ENCODE peak calls at places on chromosomes 12 and 14, in four cellular contexts. Q, M, V and L are unnamed samples.

GRCh38 chr12:69583203-69583602 is 2.1 kb upstream of the CCT2 start:
- DNase-seq in Q (no peak), M (no peak), V (no peak), L (no peak)

GRCh38 chr14:74921987-74922751 is 891 bp downstream of the RPS6KL1 start:
- DNase-seq in Q (no peak), M (no peak), V (no peak), L (no peak)

GRCh38 chr12:121794532-121795028 is 1.1 kb upstream of the RHOF start:
- DNase-seq in Q (no peak), M (peak; percentile 77), V (no peak), L (peak; percentile 67)

GRCh38 chr12:77954156-77954555 is 123.5 kb downstream of the NAV3 start:
- DNase-seq in Q (peak; percentile 52), M (no peak), V (no peak), L (no peak)

GRCh38 chr12:57452937-57453509 is 2.1 kb upstream of the INHBE start:
- DNase-seq in Q (peak; percentile 76), M (peak; percentile 85), V (peak; percentile 45), L (no peak)

GRCh38 chr12:97142737-97143450 is 235.8 kb downstream of the NEDD1 start:
- DNase-seq in Q (no peak), M (no peak), V (no peak), L (no peak)

GRCh38 chr12:95257541-95257940 is 39.9 kb downstream of the VEZT start:
- DNase-seq in Q (no peak), M (no peak), V (no peak), L (no peak)

GRCh38 chr12:1350934-1351240 is 243.5 kb downstream of the FBXL14 start:
- DNase-seq in Q (peak; percentile 31), M (no peak), V (no peak), L (no peak)

GRCh38 chr12:64083285-64084210 is 138.5 kb downstream of the KICS2 start:
- DNase-seq in Q (peak; percentile 96), M (no peak), V (peak; percentile 94), L (no peak)

GRCh38 chr12:110741371-110741770 is 1.3 kb downstream of the PPP1CC start:
- DNase-seq in Q (no peak), M (no peak), V (no peak), L (peak; percentile 40)

GRCh38 chr12:28963554-28963953 is 185.5 kb upstream of the FAR2 start:
- DNase-seq in Q (peak; percentile 72), M (no peak), V (no peak), L (no peak)

GRCh38 chr12:51519755-51520154 is 71.3 kb upstream of the SCN8A start:
- DNase-seq in Q (no peak), M (no peak), V (no peak), L (peak; percentile 46)

GRCh38 chr12:51522696-51523095 is 68.3 kb upstream of the SCN8A start:
- DNase-seq in Q (no peak), M (no peak), V (no peak), L (no peak)

GRCh38 chr12:51524386-51524901 is 66.6 kb upstream of the SCN8A start:
- DNase-seq in Q (no peak), M (no peak), V (no peak), L (no peak)

GRCh38 chr12:51520576-51521325 is 70.3 kb upstream of the SCN8A start:
- DNase-seq in Q (no peak), M (no peak), V (no peak), L (no peak)

DNA sequence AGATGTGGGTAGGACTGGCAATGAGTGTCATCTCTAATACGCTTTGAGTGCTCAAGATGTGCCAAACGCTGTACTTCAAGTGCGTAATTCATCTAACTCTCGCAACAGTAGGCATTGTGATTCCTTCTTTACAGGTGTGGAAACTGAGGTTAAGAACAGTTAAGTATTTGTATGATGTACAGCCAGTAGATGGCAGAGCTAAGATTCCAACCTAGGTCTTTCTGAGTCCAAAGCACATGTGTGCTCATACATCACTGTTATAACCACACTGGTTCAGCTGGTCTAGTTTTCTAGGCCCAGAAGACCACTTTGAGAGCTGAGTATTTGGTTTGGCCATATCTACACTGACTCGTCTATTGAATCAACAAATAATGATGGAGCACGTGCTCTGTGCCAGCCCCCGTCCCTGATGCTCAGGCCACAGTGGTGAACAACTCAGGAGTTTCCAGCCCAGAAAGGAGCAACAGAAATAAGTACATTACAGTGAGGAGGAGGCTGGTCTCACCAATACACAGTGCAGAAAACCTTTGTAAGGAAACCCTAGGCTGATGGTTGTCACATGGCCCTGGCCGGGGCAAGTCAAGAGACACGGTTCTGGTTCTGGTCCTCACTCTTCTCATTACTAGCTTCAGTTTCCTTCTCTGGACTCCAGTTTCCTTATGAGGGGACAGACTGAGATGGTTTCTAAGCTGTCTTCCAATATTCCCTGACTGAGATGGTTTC is 69.3 kb upstream of the SCN8A start:
- DNase-seq in Q (peak; percentile 31), M (no peak), V (no peak), L (no peak)
- TF ChIP-seq CTCF in Q (peak; percentile 26), M (no peak), V (peak; percentile 21), L (no peak)

GRCh38 chr14:35046751-35047536 is 872 bp downstream of the FAM177A1 start:
- DNase-seq in Q (peak; percentile 40), M (no peak), V (no peak), L (no peak)
- TF ChIP-seq CTCF in Q (no peak), M (no peak), V (no peak), L (no peak)

GRCh38 chr14:25118671-25119070 is 68.7 kb upstream of the STXBP6 start:
- DNase-seq in Q (no peak), M (no peak), V (no peak), L (no peak)

GRCh38 chr14:25122843-25123242 is 72.9 kb upstream of the STXBP6 start:
- DNase-seq in Q (no peak), M (no peak), V (no peak), L (no peak)

GRCh38 chr14:25120261-25120660 is 70.3 kb upstream of the STXBP6 start:
- DNase-seq in Q (peak; percentile 30), M (no peak), V (no peak), L (no peak)

GRCh38 chr14:25121342-25122129 is 71.6 kb upstream of the STXBP6 start:
- DNase-seq in Q (peak; percentile 95), M (no peak), V (peak; percentile 73), L (no peak)

DNA sequence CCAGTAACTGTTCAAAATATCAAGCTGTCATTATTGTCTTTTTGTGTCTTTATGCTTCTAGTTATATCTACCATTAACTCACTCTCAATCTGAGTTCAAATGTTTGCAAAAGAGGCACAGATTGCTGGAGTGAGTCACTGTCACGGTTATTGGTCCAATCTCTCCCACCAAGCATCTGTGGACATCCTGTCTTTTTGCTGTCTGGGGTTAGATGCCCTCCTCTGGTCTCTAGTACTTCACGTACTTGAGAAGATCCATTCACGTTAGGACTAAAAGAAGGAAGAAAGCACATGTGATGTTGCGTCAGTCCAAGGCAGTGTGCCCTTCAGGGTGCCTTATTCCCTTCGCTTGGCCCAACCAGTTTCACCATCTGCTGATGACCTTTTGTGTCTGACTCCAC is 72.2 kb upstream of the STXBP6 start:
- DNase-seq in Q (peak; percentile 71), M (no peak), V (no peak), L (no peak)
- TF ChIP-seq CTCF in Q (no peak), M (no peak), V (no peak), L (no peak)

DNA sequence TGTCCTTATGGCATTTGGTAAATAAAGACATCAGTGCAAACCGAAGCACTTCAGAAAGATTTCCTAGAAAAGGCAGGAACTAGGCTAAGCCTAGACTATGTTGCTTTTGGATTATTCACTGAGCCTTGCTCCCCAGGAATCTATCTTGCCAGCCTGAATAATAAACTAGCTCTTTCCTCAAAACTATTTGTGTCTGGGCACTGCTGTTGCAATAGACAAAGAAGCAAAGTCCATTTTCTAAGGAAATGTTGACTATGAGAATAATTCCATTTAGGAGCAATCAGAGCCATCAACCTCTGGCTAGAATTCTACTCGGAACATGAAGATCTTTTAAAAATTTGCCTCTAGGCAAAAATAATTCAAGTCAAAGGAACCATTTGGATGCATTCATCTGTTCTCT is 61.6 kb upstream of the FZD10 start:
- DNase-seq in Q (no peak), M (no peak), V (no peak), L (no peak)
- TF ChIP-seq CTCF in Q (no peak), M (no peak), V (no peak), L (no peak)

GRCh38 chr12:26523708-26524150 is 309.3 kb downstream of the ITPR2 start:
- DNase-seq in Q (peak; percentile 97), M (peak; percentile 90), V (peak; percentile 93), L (no peak)
- TF ChIP-seq CTCF in Q (no peak), M (no peak), V (no peak), L (no peak)